ENCODE peak calls at places on chromosomes 3 and 15, in seven cellular contexts. V, L, M, O, A, R and F are unnamed samples.

GRCh38 chr15:68469162-68470048 is 37.4 kb upstream of the ITGA11 start:
- DNase-seq in A (no peak), R (no peak), L (no peak), M (no peak), O (peak), V (no peak), F (peak)

GRCh38 chr15:97566957-97567356 is 393.5 kb upstream of the ARRDC4 start:
- DNase-seq in L (no peak), V (no peak), M (peak), R (no peak), A (peak), O (no peak), F (no peak)

GRCh38 chr15:79186616-79187015 is 95.9 kb upstream of the ANKRD34C start:
- DNase-seq in L (no peak), O (no peak), V (no peak), M (no peak), A (no peak), R (no peak), F (no peak)

GRCh38 chr3:126355777-126356372 is 1.3 kb downstream of the KLF15 start:
- DNase-seq in V (peak), A (no peak), L (peak), M (peak), O (peak), R (no peak), F (peak)

GRCh38 chr3:153731036-153731435 is 390.2 kb upstream of the ARHGEF26 start:
- DNase-seq in R (no peak), A (no peak), L (no peak), O (no peak), M (no peak), V (no peak), F (no peak)

GRCh38 chr3:111252795-111253194 is 181.2 kb downstream of the NECTIN3 start:
- DNase-seq in V (no peak), R (no peak), A (peak), L (peak), M (peak), O (peak), F (peak)

GRCh38 chr3:129106320-129106719 is 15.3 kb downstream of the RAB43 start:
- DNase-seq in O (no peak), V (no peak), L (no peak), M (no peak), R (no peak), A (no peak), F (no peak)

GRCh38 chr15:31362121-31362520 is 35.5 kb downstream of the KLF13 start:
- DNase-seq in A (no peak), V (no peak), R (no peak), M (no peak), O (no peak), L (no peak), F (no peak)

GRCh38 chr15:57138260-57138895 is 219.9 kb downstream of the TCF12 start:
- DNase-seq in M (peak), V (peak), L (peak), R (no peak), O (peak), A (peak), F (peak)

GRCh38 chr15:25775317-25775912 is 87.7 kb downstream of the ATP10A start:
- DNase-seq in M (peak), A (peak), R (no peak), O (peak), L (peak), V (no peak), F (peak)

GRCh38 chr3:47370887-47371697 is 9.7 kb upstream of the PTPN23 start:
- DNase-seq in L (no peak), A (peak), V (peak), R (no peak), M (no peak), O (no peak), F (no peak)

GRCh38 chr3:63914312-63914711 is 2.1 kb upstream of the SCAANT1 start:
- DNase-seq in M (no peak), A (peak), L (peak), V (no peak), R (no peak), O (no peak), F (no peak)

GRCh38 chr3:63911395-63911900 is 735 bp downstream of the SCAANT1 start:
- DNase-seq in M (no peak), V (no peak), O (peak), R (no peak), L (no peak), A (no peak), F (no peak)

GRCh38 chr3:63910873-63911272 is 1.3 kb downstream of the SCAANT1 start:
- DNase-seq in A (peak), M (no peak), R (no peak), L (peak), O (peak), V (no peak), F (no peak)

GRCh38 chr3:63912768-63913588 is 795 bp upstream of the SCAANT1 start:
- DNase-seq in A (peak), V (peak), M (peak), R (peak), O (peak), L (peak), F (peak)

DNA sequence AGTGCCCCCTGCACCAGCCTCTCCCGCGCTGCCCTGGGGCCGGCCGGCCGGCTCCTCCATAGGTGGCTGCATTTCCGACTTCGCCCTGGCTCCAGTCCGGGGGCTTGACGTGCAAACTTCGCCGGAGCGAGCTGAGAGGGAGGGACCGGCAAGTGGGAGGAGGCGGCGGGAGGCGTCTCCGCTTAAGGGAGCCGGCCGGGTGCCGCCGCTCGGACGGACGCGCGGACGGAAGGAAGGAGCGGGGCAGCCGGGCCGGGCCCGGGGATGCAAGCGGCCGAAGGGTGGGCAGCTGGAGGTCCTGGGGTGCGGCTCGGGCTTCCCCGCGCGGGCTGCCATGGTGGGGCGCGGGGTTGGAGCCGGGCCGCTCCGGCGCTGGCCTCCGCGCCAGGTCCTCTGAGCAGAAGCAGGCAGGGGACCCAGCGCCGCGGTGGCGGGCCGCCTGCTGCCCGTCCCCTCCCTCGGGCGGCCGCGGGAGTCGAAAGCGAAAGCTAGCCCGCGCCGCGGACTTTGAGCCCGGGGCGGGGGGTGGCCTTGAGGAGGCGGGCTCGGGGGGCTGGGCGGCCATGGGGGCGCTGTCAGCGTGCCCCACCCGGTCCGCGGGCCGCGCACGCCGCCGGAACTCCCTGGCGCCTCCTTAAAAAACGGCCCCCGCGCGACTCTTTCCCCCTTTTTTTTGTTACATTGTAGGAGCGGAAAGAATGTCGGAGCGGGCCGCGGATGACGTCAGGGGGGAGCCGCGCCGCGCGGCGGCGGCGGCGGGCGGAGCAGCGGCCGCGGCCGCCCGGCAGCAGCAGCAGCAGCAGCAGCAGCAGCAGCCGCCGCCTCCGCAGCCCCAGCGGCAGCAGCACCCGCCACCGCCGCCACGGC is at the start of gene SCAANT1:
- DNase-seq in R (peak), L (peak), O (peak), V (peak), M (peak), A (peak), F (peak)
- TF ChIP-seq CTCF in R (no peak), L (peak), O (no peak), V (no peak), M (peak), A (no peak), F (no peak)

DNA sequence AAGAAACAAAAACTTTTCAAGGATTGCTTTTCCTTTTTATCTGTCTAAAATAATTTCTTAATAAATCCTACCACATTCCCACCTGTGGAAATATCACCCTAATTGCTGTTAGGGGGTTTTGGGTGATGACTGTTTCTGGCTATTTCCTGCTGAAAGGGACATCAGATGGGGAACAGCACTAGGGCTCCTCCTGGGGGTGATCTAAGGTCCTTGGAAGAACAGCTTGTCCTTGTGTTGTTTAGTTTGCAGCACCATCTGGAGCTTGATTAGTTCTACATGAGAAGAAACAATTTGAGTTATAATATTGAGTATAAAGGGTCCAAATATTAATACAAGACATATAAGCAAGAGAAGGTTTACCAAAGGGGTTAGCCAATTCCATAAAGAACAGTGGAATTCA is 18.7 kb downstream of the OR5H15 start:
- DNase-seq in A (no peak), M (no peak), R (no peak), V (no peak), L (no peak), O (no peak), F (no peak)
- TF ChIP-seq CTCF in A (no peak), M (no peak), R (no peak), V (no peak), L (no peak), O (no peak), F (no peak)

DNA sequence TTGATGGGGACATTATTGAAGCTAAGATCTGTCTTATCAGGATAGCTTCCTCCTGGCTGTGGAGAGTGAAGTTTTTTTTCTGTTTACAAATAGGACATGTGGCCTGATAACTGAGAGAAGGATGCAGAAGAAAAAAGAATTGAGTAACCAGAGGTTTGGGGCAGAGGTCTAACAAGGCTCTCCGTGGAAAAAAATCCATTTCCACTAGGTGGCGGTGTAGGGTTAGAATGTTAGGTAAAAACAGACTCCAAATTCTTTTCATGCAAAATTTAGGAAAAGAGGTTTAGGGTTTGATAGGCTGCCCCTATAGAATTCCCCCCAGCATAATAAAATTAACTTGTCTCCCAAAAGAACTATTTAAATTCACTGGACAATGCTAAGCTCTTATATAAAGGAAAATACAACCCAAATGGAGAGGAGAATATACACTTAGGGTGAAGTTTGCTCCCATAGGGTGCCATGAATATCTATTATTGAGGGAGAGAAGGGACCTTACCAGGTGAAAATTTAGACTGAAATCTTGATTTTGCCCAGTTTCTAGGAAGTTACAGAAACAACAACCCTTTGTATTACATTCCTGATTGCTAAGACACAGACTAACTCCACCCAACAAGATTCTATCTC is 1560.4 kb downstream of the OTOL1 start:
- DNase-seq in L (peak), O (peak), V (peak), A (peak), M (peak), R (no peak), F (peak)
- TF ChIP-seq CTCF in L (peak), O (peak), V (peak), A (peak), M (peak), R (no peak), F (peak)

GRCh38 chr3:33318709-33319380 is 41.6 kb downstream of the FBXL2 start:
- DNase-seq in O (no peak), R (no peak), V (no peak), L (peak), M (no peak), A (no peak), F (peak)
- TF ChIP-seq CTCF in O (peak), R (no peak), V (peak), L (peak), M (peak), A (no peak), F (peak)

GRCh38 chr15:27582741-27583400 is 516.2 kb downstream of the OCA2 start:
- DNase-seq in A (no peak), M (no peak), L (peak), V (no peak), O (peak), R (no peak), F (peak)
- TF ChIP-seq CTCF in A (no peak), M (no peak), L (no peak), V (no peak), O (no peak), R (no peak), F (no peak)